ENCODE peak calls at places on chromosome 12, in seven cellular contexts. One of them, this sample, is unnamed.

GRCh38 chr12:38392584-38393144 is 76.1 kb downstream of the ALG10B start:
- DNase-seq in HCT116: no peak
- DNase-seq in H1: no peak
- DNase-seq in SK-N-SH: no peak
- DNase-seq in K562: no peak
- DNase-seq in HepG2: no peak
- DNase-seq in GM12878: no peak
- DNase-seq in this sample: no peak

GRCh38 chr12:92396647-92397258 is 251.1 kb upstream of the BTG1 start:
- DNase-seq in GM12878: no peak
- DNase-seq in HepG2: no peak
- DNase-seq in HCT116: no peak
- DNase-seq in H1: no peak
- DNase-seq in SK-N-SH: no peak
- DNase-seq in K562: peak; percentile 27
- DNase-seq in this sample: no peak

GRCh38 chr12:120228291-120229070 is 27.6 kb upstream of the RPLP0 start:
- DNase-seq in GM12878: peak; percentile 49
- DNase-seq in SK-N-SH: peak; percentile 91
- DNase-seq in H1: peak; percentile 93
- DNase-seq in K562: peak; percentile 92
- DNase-seq in HCT116: no peak
- DNase-seq in HepG2: peak; percentile 91
- DNase-seq in this sample: peak; percentile 80

GRCh38 chr12:5898874-5899273 is 46.2 kb downstream of the ANO2 start:
- DNase-seq in HCT116: no peak
- DNase-seq in SK-N-SH: no peak
- DNase-seq in H1: no peak
- DNase-seq in GM12878: no peak
- DNase-seq in K562: peak; percentile 5
- DNase-seq in HepG2: no peak
- DNase-seq in this sample: no peak

GRCh38 chr12:91777268-91777997 is 368.2 kb downstream of the BTG1 start:
- DNase-seq in SK-N-SH: no peak
- DNase-seq in H1: no peak
- DNase-seq in HepG2: peak; percentile 0
- DNase-seq in HCT116: peak; percentile 72
- DNase-seq in K562: peak; percentile 16
- DNase-seq in GM12878: no peak
- DNase-seq in this sample: no peak

GRCh38 chr12:48351022-48351708 is 446 bp upstream of the ZNF641 start:
- DNase-seq in HCT116: peak; percentile 40
- DNase-seq in HepG2: peak; percentile 47
- DNase-seq in K562: peak; percentile 81
- DNase-seq in GM12878: no peak
- DNase-seq in SK-N-SH: no peak
- DNase-seq in H1: no peak
- DNase-seq in this sample: peak; percentile 53

GRCh38 chr12:5525783-5526367 is 94.0 kb downstream of the NTF3 start:
- DNase-seq in HepG2: no peak
- DNase-seq in H1: peak; percentile 11
- DNase-seq in SK-N-SH: no peak
- DNase-seq in K562: no peak
- DNase-seq in HCT116: no peak
- DNase-seq in GM12878: no peak
- DNase-seq in this sample: no peak

GRCh38 chr12:120845696-120846095 is 58.5 kb downstream of the SPPL3 start:
- DNase-seq in SK-N-SH: no peak
- DNase-seq in HepG2: no peak
- DNase-seq in H1: no peak
- DNase-seq in GM12878: no peak
- DNase-seq in HCT116: no peak
- DNase-seq in K562: no peak
- DNase-seq in this sample: no peak

GRCh38 chr12:97283297-97283696 is 179.3 kb upstream of the RMST start:
- DNase-seq in HepG2: no peak
- DNase-seq in SK-N-SH: peak; percentile 4
- DNase-seq in H1: peak; percentile 71
- DNase-seq in HCT116: no peak
- DNase-seq in GM12878: no peak
- DNase-seq in K562: peak; percentile 30
- DNase-seq in this sample: no peak

GRCh38 chr12:90037740-90038139 is 329.1 kb upstream of the ATP2B1 start:
- DNase-seq in HepG2: no peak
- DNase-seq in SK-N-SH: no peak
- DNase-seq in HCT116: no peak
- DNase-seq in H1: no peak
- DNase-seq in K562: no peak
- DNase-seq in GM12878: no peak
- DNase-seq in this sample: peak; percentile 48

GRCh38 chr12:81942588-81942987 is 183.4 kb upstream of the PPFIA2 start:
- DNase-seq in HepG2: no peak
- DNase-seq in H1: no peak
- DNase-seq in SK-N-SH: no peak
- DNase-seq in HCT116: no peak
- DNase-seq in K562: no peak
- DNase-seq in GM12878: peak; percentile 15
- DNase-seq in this sample: no peak

GRCh38 chr12:131755305-131756113 is 44.6 kb downstream of the SFSWAP start:
- DNase-seq in HepG2: peak; percentile 61
- DNase-seq in H1: no peak
- DNase-seq in HCT116: peak; percentile 47
- DNase-seq in K562: peak; percentile 50
- DNase-seq in GM12878: no peak
- DNase-seq in SK-N-SH: peak; percentile 54
- DNase-seq in this sample: no peak

GRCh38 chr12:13537623-13538022 is 341.1 kb downstream of the EMP1 start:
- DNase-seq in SK-N-SH: no peak
- DNase-seq in HCT116: no peak
- DNase-seq in HepG2: no peak
- DNase-seq in GM12878: peak; percentile 38
- DNase-seq in H1: no peak
- DNase-seq in K562: no peak
- DNase-seq in this sample: no peak

GRCh38 chr12:13534645-13535398 is 338.3 kb downstream of the EMP1 start:
- DNase-seq in HepG2: peak; percentile 39
- DNase-seq in K562: peak; percentile 50
- DNase-seq in SK-N-SH: peak; percentile 39
- DNase-seq in H1: peak; percentile 99
- DNase-seq in HCT116: peak; percentile 51
- DNase-seq in GM12878: no peak
- DNase-seq in this sample: peak; percentile 68

GRCh38 chr12:13538136-13538535 is 341.6 kb downstream of the EMP1 start:
- DNase-seq in SK-N-SH: no peak
- DNase-seq in H1: no peak
- DNase-seq in HCT116: no peak
- DNase-seq in HepG2: no peak
- DNase-seq in K562: no peak
- DNase-seq in GM12878: no peak
- DNase-seq in this sample: no peak

GRCh38 chr12:13534242-13534641 is 337.7 kb downstream of the EMP1 start:
- DNase-seq in K562: no peak
- DNase-seq in SK-N-SH: no peak
- DNase-seq in H1: no peak
- DNase-seq in HepG2: no peak
- DNase-seq in HCT116: no peak
- DNase-seq in GM12878: no peak
- DNase-seq in this sample: no peak

DNA sequence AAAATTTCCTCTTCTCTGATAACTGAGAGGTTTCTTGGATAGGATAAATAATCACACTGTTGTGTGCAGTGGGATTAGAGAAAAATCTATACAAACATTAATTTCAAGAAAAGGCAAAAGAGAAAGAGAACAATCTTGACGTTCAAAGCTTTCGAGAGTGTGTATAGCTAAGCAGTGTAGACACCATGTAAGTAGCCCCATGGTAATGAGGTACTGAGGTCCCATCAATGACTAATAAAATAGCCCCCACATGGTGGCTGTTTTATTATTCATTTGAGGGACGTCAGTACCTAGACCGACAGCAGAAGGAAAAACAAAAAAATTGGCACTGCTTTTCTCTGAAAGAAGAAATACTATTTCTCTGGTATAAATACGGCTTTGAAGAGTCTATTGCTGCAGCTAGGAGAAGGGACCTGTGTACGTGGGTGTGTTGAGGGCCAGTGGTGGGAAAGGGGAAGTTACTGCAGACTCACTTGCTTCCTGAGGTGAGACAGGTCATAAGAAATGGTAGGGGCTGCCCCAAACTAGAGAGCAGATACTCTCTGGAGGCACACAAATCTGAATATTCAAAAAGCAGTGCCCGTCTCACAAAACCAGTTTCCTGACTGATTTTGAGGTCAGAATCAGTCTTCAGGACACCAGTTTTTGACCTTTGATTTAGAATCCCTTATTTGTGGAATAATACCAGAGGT is 339.8 kb downstream of the EMP1 start:
- DNase-seq in H1: no peak
- DNase-seq in GM12878: peak; percentile 60
- DNase-seq in HCT116: no peak
- DNase-seq in K562: no peak
- DNase-seq in SK-N-SH: no peak
- DNase-seq in HepG2: no peak
- DNase-seq in this sample: no peak
- TF ChIP-seq MAX in H1: no peak
- TF ChIP-seq MAX in GM12878: no peak
- TF ChIP-seq MAX in HCT116: no peak
- TF ChIP-seq MAX in K562: no peak
- TF ChIP-seq MAX in SK-N-SH: no peak
- TF ChIP-seq MAX in HepG2: no peak
- TF ChIP-seq MAX in this sample: no peak

DNA sequence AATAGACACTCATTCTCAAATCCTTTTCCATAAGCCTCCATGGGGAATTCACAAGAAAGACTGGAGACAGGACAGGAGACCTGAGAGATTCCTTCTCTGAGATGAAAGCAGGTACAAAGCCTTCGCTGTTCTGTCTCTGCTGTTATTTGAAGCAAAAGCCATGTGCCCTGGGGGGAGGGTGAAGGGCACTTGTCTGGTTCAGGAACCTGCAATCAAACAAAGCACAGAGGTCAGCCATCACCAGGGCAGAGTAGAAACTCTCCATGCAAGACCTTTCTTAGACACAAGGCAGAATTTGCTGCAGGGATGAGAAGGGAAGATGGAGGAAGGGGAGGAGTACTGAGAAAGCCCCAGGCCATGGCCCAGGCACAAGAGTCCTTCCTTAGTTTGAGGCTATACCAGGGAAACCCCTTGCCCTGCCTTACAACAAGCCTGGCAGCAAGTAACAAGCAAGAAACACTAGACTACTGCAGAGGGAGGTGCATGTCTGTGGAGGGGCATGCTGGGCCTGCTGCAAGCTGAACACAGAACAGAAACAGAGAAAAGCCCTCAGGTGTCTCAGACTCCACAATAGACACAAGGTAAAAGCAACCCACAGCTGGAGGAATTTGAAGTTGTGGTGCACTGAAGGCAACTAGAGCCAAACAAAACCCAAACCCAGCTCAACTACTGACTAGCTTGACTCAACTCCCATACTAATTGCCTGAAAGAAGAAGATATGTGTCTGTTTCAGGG is 7.8 kb upstream of the ART4 start:
- DNase-seq in SK-N-SH: no peak
- DNase-seq in GM12878: peak; percentile 16
- DNase-seq in HepG2: no peak
- DNase-seq in K562: no peak
- DNase-seq in HCT116: no peak
- DNase-seq in H1: no peak
- DNase-seq in this sample: no peak
- H3K9ac ChIP-seq in SK-N-SH: no peak overlapping the region
- H3K9ac ChIP-seq in GM12878: no peak overlapping the region
- H3K9ac ChIP-seq in HepG2: no peak overlapping the region
- H3K9ac ChIP-seq in K562: no peak overlapping the region
- H3K9ac ChIP-seq in HCT116: no peak overlapping the region
- H3K9ac ChIP-seq in H1: no peak overlapping the region
- H3K9ac ChIP-seq in this sample: no peak overlapping the region

GRCh38 chr12:46403732-46404097 is 31.1 kb upstream of the SLC38A2 start:
- DNase-seq in H1: no peak
- DNase-seq in HepG2: no peak
- DNase-seq in K562: no peak
- DNase-seq in SK-N-SH: no peak
- DNase-seq in HCT116: no peak
- DNase-seq in GM12878: no peak
- DNase-seq in this sample: no peak

GRCh38 chr12:46401703-46402102 is 29.1 kb upstream of the SLC38A2 start:
- DNase-seq in H1: no peak
- DNase-seq in K562: no peak
- DNase-seq in SK-N-SH: no peak
- DNase-seq in HepG2: no peak
- DNase-seq in HCT116: no peak
- DNase-seq in GM12878: no peak
- DNase-seq in this sample: peak; percentile 49

GRCh38 chr12:46402451-46402850 is 29.9 kb upstream of the SLC38A2 start:
- DNase-seq in GM12878: no peak
- DNase-seq in HepG2: no peak
- DNase-seq in SK-N-SH: no peak
- DNase-seq in HCT116: no peak
- DNase-seq in K562: no peak
- DNase-seq in H1: no peak
- DNase-seq in this sample: peak; percentile 56

GRCh38 chr12:46404225-46404631 is 31.7 kb upstream of the SLC38A2 start:
- DNase-seq in K562: no peak
- DNase-seq in HepG2: no peak
- DNase-seq in H1: no peak
- DNase-seq in SK-N-SH: no peak
- DNase-seq in HCT116: no peak
- DNase-seq in GM12878: no peak
- DNase-seq in this sample: peak; percentile 29

GRCh38 chr12:46402861-46403731 is 30.5 kb upstream of the SLC38A2 start:
- DNase-seq in GM12878: no peak
- DNase-seq in HepG2: peak; percentile 20
- DNase-seq in SK-N-SH: no peak
- DNase-seq in HCT116: no peak
- DNase-seq in K562: no peak
- DNase-seq in H1: no peak
- DNase-seq in this sample: peak; percentile 83
- H3K4me2 ChIP-seq in GM12878: no peak overlapping the region
- H3K4me2 ChIP-seq in HepG2: peak overlapping the region; percentile 35
- H3K4me2 ChIP-seq in SK-N-SH: peak overlapping the region; percentile 49
- H3K4me2 ChIP-seq in HCT116: no peak overlapping the region
- H3K4me2 ChIP-seq in K562: no peak overlapping the region
- H3K4me2 ChIP-seq in H1: no peak overlapping the region
- H3K4me2 ChIP-seq in this sample: peak overlapping the region; percentile 47

DNA sequence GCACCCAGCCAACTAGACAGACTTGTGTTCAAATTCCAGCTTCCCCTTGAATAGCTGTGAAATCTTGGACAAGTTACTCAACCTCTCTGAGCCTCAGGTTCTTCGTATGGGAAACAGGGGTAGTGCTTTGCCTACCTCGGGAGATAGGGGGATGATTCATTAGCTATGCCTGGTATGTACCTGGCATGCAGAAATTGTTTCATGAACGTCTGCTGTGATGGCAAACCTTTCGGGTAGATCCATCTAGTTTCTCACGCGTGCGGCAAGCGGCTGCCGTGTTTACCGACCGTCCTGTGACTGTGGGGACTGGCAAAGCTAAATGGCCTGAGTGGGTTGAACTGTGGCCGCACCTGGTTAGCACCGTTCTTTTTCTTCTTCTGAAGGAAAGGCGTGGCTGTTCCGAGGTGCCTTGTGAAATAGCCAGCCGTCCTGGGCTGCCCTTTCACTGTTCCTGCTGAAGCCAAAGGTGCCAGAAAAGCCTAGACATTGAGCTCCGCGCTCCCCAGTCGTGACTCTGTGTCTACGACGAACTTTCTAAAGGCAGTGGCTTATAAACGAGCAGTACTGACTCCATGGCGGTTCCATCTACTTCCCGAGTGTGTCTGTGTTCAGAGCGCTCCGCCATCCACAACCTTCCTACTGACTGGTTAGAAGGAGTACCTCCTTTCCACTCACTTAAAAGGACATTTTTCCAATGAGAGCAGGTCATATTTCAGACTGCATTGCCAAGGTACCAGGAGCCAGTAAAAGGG is 40.7 kb upstream of the MED13L start:
- DNase-seq in SK-N-SH: no peak
- DNase-seq in H1: no peak
- DNase-seq in HepG2: no peak
- DNase-seq in HCT116: no peak
- DNase-seq in GM12878: no peak
- DNase-seq in K562: no peak
- DNase-seq in this sample: no peak
- TF ChIP-seq MAX in SK-N-SH: no peak
- TF ChIP-seq MAX in H1: no peak
- TF ChIP-seq MAX in HepG2: no peak
- TF ChIP-seq MAX in HCT116: no peak
- TF ChIP-seq MAX in GM12878: no peak
- TF ChIP-seq MAX in K562: no peak
- TF ChIP-seq MAX in this sample: no peak

This sample was measured in endothelial cell of umbilical vein.